ENCODE peak calls at places on chromosome 7, in five cellular contexts. U, T, Y, I and S are unnamed samples.

GRCh38 chr7:54904130-54904529 is 114.7 kb upstream of the EGFR start:
- DNase-seq in U (no peak), T (peak; percentile 57), Y (peak; percentile 82), I (no peak), S (no peak)

GRCh38 chr7:129947701-129948100 is 5.1 kb downstream of the UBE2H start:
- DNase-seq in U (no peak), T (no peak), Y (peak; percentile 62), I (no peak), S (no peak)

GRCh38 chr7:151761957-151762356 is 115.0 kb downstream of the PRKAG2 start:
- DNase-seq in U (no peak), T (no peak), Y (no peak), I (no peak), S (no peak)

GRCh38 chr7:17682586-17682985 is 257.7 kb downstream of the SNX13 start:
- DNase-seq in U (no peak), T (no peak), Y (no peak), I (no peak), S (no peak)

GRCh38 chr7:107615910-107616680 is 36.0 kb downstream of the BCAP29 start:
- DNase-seq in U (no peak), T (no peak), Y (no peak), I (no peak), S (no peak)

GRCh38 chr7:12025246-12025645 is 185.8 kb upstream of the TMEM106B start:
- DNase-seq in U (no peak), T (no peak), Y (no peak), I (no peak), S (no peak)

GRCh38 chr7:51590746-51591145 is 274.1 kb upstream of the COBL start:
- DNase-seq in U (no peak), T (no peak), Y (no peak), I (no peak), S (no peak)

GRCh38 chr7:1691601-1692499 is 21.8 kb downstream of the ELFN1 start:
- DNase-seq in U (no peak), T (no peak), Y (peak; percentile 95), I (no peak), S (no peak)

GRCh38 chr7:154857728-154858681 is 144.9 kb downstream of the PAXIP1 start:
- DNase-seq in U (no peak), T (no peak), Y (peak; percentile 30), I (no peak), S (no peak)

GRCh38 chr7:73478549-73478948 is 43.5 kb downstream of the BAZ1B start:
- DNase-seq in U (no peak), T (no peak), Y (no peak), I (no peak), S (no peak)

GRCh38 chr7:151249732-151250072 is 1.2 kb upstream of the SMARCD3 start:
- DNase-seq in U (no peak), T (no peak), Y (peak; percentile 66), I (no peak), S (no peak)

GRCh38 chr7:23717788-23718187 is 7.8 kb downstream of the STK31 start:
- DNase-seq in U (no peak), T (no peak), Y (no peak), I (no peak), S (no peak)

GRCh38 chr7:16178069-16178468 is 243.3 kb downstream of the CRPPA start:
- DNase-seq in U (no peak), T (no peak), Y (no peak), I (no peak), S (no peak)

GRCh38 chr7:103048833-103049232 is 25.8 kb downstream of the FBXL13 start:
- DNase-seq in U (no peak), T (no peak), Y (peak; percentile 28), I (no peak), S (no peak)